ENCODE peak calls at places on chromosomes 7 and 10, in nine cellular contexts. W is GM10248; Z is iris pigment epithelial cell; M is mesothelial cell of epicardium; X is tibial artery; H is Right ventricle myocardium inferior; U is CD14-positive monocyte; G is GDM1; B is stimulated activated naive CD8-positive, alpha-beta T cell treated with anti-CD3 and anti-CD28 coated beads, Interleukin-15, amount 100 ng/mL, for 72 hours. C is an unnamed sample.

GRCh38 chr10:112804036-112804435 is 146.0 kb upstream of the TCF7L2 start:
- DNase-seq in W (no peak), Z (no peak), M (peak), X (no peak), H (no peak), U (no peak), G (no peak), B (no peak), C (no peak)

GRCh38 chr10:79069325-79070090 is 742 bp downstream of the ZMIZ1 start:
- DNase-seq in W (peak), Z (peak), M (peak), X (peak), H (peak), U (peak), G (no peak), B (peak), C (no peak)

GRCh38 chr7:657565-658119 is 68.9 kb upstream of the DNAAF5 start:
- DNase-seq in W (no peak), Z (peak), M (no peak), X (no peak), H (no peak), U (no peak), G (no peak), B (no peak), C (no peak)

GRCh38 chr7:4683043-4683883 is 1.2 kb downstream of the FOXK1 start:
- DNase-seq in W (no peak), Z (no peak), M (no peak), X (no peak), H (no peak), U (peak), G (no peak), B (peak), C (no peak)

GRCh38 chr7:81331061-81332018 is 412.5 kb upstream of the SEMA3C start:
- DNase-seq in W (no peak), Z (peak), M (no peak), X (no peak), H (no peak), U (no peak), G (no peak), B (no peak), C (no peak)

GRCh38 chr7:138661236-138661635 is 39.9 kb downstream of the SVOPL start:
- DNase-seq in W (no peak), Z (no peak), M (no peak), X (no peak), H (no peak), U (no peak), G (no peak), B (no peak), C (no peak)

GRCh38 chr10:95485030-95485429 is 76.1 kb downstream of the SORBS1 start:
- DNase-seq in W (no peak), Z (no peak), M (no peak), X (no peak), H (no peak), U (no peak), G (no peak), B (no peak), C (no peak)

GRCh38 chr10:116312534-116312933 is 11.7 kb upstream of the CCDC172 start:
- DNase-seq in W (no peak), Z (no peak), M (no peak), X (no peak), H (no peak), U (no peak), G (no peak), B (no peak), C (no peak)

GRCh38 chr7:147014596-147014995 is 898.0 kb downstream of the CNTNAP2 start:
- DNase-seq in W (no peak), Z (no peak), M (no peak), X (no peak), H (no peak), U (no peak), G (no peak), B (no peak), C (no peak)

GRCh38 chr10:63217120-63217605 is 84.0 kb downstream of the NRBF2 start:
- DNase-seq in W (peak), Z (peak), M (no peak), X (no peak), H (no peak), U (no peak), G (peak), B (no peak), C (peak)

GRCh38 chr7:47669178-47669878 is 87.4 kb upstream of the TNS3 start:
- DNase-seq in W (peak), Z (peak), M (no peak), X (peak), H (peak), U (peak), G (peak), B (no peak), C (no peak)

GRCh38 chr10:86955501-86956194 is 1.8 kb downstream of the MMRN2 start:
- DNase-seq in W (no peak), Z (no peak), M (no peak), X (no peak), H (no peak), U (peak), G (no peak), B (peak), C (no peak)

GRCh38 chr7:128800567-128800966 is 8.8 kb downstream of the CCDC136 start:
- DNase-seq in W (no peak), Z (no peak), M (no peak), X (no peak), H (no peak), U (no peak), G (no peak), B (no peak), C (no peak)

GRCh38 chr7:126783613-126784012 is 469.1 kb downstream of the GRM8 start:
- DNase-seq in W (no peak), Z (no peak), M (no peak), X (no peak), H (no peak), U (no peak), G (no peak), B (no peak), C (no peak)

GRCh38 chr7:130356121-130356759 is 11.6 kb downstream of the CPA5 start:
- DNase-seq in W (no peak), Z (peak), M (peak), X (peak), H (no peak), U (peak), G (no peak), B (no peak), C (no peak)

GRCh38 chr10:100642295-100642994 is 102.9 kb upstream of the PAX2 start:
- DNase-seq in W (no peak), Z (no peak), M (no peak), X (no peak), H (no peak), U (no peak), G (no peak), B (no peak), C (no peak)

GRCh38 chr10:17101910-17102266 is 27.7 kb downstream of the CUBN start:
- DNase-seq in W (no peak), Z (no peak), M (no peak), X (no peak), H (no peak), U (no peak), G (no peak), B (no peak), C (no peak)

GRCh38 chr10:103661198-103661950 is 167.9 kb downstream of the NEURL1 start:
- DNase-seq in W (peak), Z (peak), M (no peak), X (peak), H (peak), U (no peak), G (no peak), B (peak), C (peak)

GRCh38 chr7:114294036-114294435 is 120.6 kb upstream of the FOXP2 start:
- DNase-seq in W (no peak), Z (no peak), M (no peak), X (no peak), H (no peak), U (no peak), G (no peak), B (no peak), C (no peak)

GRCh38 chr10:118373786-118374185 is 31.7 kb upstream of the FAM204A start:
- DNase-seq in W (no peak), Z (peak), M (no peak), X (no peak), H (no peak), U (no peak), G (no peak), B (no peak), C (no peak)

GRCh38 chr10:131728829-131729228 is 172.0 kb upstream of the PPP2R2D start:
- DNase-seq in W (no peak), Z (no peak), M (no peak), X (no peak), H (no peak), U (no peak), G (no peak), B (no peak), C (no peak)

GRCh38 chr7:107579881-107580715 is at the start of gene BCAP29:
- DNase-seq in W (peak), Z (peak), M (peak), X (peak), H (peak), U (peak), G (peak), B (peak), C (peak)

GRCh38 chr7:120156476-120156875 is 116.5 kb upstream of the KCND2 start:
- DNase-seq in W (no peak), Z (no peak), M (no peak), X (no peak), H (no peak), U (no peak), G (no peak), B (no peak), C (no peak)

GRCh38 chr10:88095291-88095721 is 231.9 kb downstream of the PTEN start:
- DNase-seq in W (no peak), Z (peak), M (no peak), X (no peak), H (no peak), U (no peak), G (no peak), B (no peak), C (no peak)

GRCh38 chr7:1455241-1455939 is 3.9 kb downstream of the MICALL2 start:
- DNase-seq in W (no peak), Z (no peak), M (no peak), X (no peak), H (no peak), U (no peak), G (no peak), B (no peak), C (no peak)